ENCODE peak calls at places on chromosomes 7 and 10, in seven cellular contexts. E is neuronal stem cell, T is IMR-90, F is mesenchymal stem cell, X is mesendoderm, A is trophoblast cell, Q is H1. R is an unnamed sample. For H3K79me1 and H3K4me1, the result is how much of the 10 kb centered on the place peaks cover.

GRCh38 chr10:132847856-132848255 is 61.9 kb upstream of the NKX6-2 start:
- DNase-seq in E (no peak), T (no peak), F (no peak), X (no peak), A (no peak), Q (no peak), R (no peak)

GRCh38 chr10:5040781-5041470 is 37.3 kb upstream of the AKR1C2 start:
- DNase-seq in E (no peak), T (peak), F (peak), X (peak), A (no peak), Q (no peak), R (no peak)

GRCh38 chr7:101519324-101520017 is 109.6 kb downstream of the MYL10 start:
- DNase-seq in E (no peak), T (peak), F (peak), X (no peak), A (no peak), Q (no peak), R (no peak)

GRCh38 chr7:155352076-155352752 is 54.5 kb downstream of the INSIG1 start:
- DNase-seq in E (no peak), T (no peak), F (no peak), X (no peak), A (no peak), Q (no peak), R (no peak)

GRCh38 chr7:36965625-36966024 is 241.3 kb upstream of the AOAH start:
- DNase-seq in E (no peak), T (no peak), F (no peak), X (no peak), A (no peak), Q (no peak), R (no peak)

GRCh38 chr10:119511828-119512515 is 30.5 kb downstream of the RGS10 start:
- DNase-seq in E (no peak), T (no peak), F (no peak), X (no peak), A (no peak), Q (no peak), R (no peak)

GRCh38 chr10:71265618-71266146 is 53.3 kb downstream of the UNC5B start:
- DNase-seq in E (no peak), T (no peak), F (no peak), X (no peak), A (no peak), Q (no peak), R (no peak)

GRCh38 chr7:35185908-35186731 is 67.8 kb downstream of the TBX20 start:
- DNase-seq in E (peak), T (peak), F (peak), X (peak), A (peak), Q (peak), R (peak)

GRCh38 chr7:106180721-106181120 is 68.6 kb upstream of the SYPL1 start:
- DNase-seq in E (no peak), T (no peak), F (no peak), X (peak), A (peak), Q (no peak), R (peak)

GRCh38 chr10:56360583-56360966 is 484 bp downstream of the ZWINT start:
- DNase-seq in E (no peak), T (no peak), F (no peak), X (peak), A (peak), Q (no peak), R (no peak)

GRCh38 chr10:116470768-116471415 is 43.2 kb downstream of the PNLIPRP3 start:
- DNase-seq in E (peak), T (no peak), F (no peak), X (peak), A (peak), Q (peak), R (peak)

GRCh38 chr10:33521062-33521461 is 186.6 kb upstream of the NRP1 start:
- DNase-seq in E (no peak), T (no peak), F (peak), X (no peak), A (no peak), Q (no peak), R (no peak)

GRCh38 chr10:50501478-50501877 is 122.3 kb downstream of the SGMS1 start:
- DNase-seq in E (no peak), T (peak), F (peak), X (no peak), A (no peak), Q (no peak), R (no peak)

GRCh38 chr10:95260909-95261552 is 29.8 kb downstream of the PDLIM1 start:
- DNase-seq in E (no peak), T (peak), F (peak), X (peak), A (no peak), Q (peak), R (no peak)

GRCh38 chr10:68869623-68870022 is 31.5 kb upstream of the DDX50 start:
- DNase-seq in E (no peak), T (no peak), F (no peak), X (no peak), A (no peak), Q (no peak), R (no peak)

GRCh38 chr10:19412531-19412930 is 363.9 kb downstream of the MALRD1 start:
- DNase-seq in E (peak), T (peak), F (peak), X (peak), A (peak), Q (no peak), R (no peak)

GRCh38 chr10:71705582-71705981 is 14.0 kb downstream of the C10orf105 start:
- DNase-seq in E (no peak), T (no peak), F (no peak), X (no peak), A (no peak), Q (no peak), R (no peak)

GRCh38 chr7:24899905-24900304 is 80.1 kb downstream of the OSBPL3 start:
- DNase-seq in E (no peak), T (no peak), F (no peak), X (no peak), A (no peak), Q (peak), R (no peak)

GRCh38 chr10:125160856-125161569 is 650 bp upstream of the CTBP2 start:
- DNase-seq in E (peak), T (peak), F (peak), X (peak), A (peak), Q (peak), R (peak)

GRCh38 chr10:14555806-14556205 is 218.9 kb downstream of the FAM107B start:
- DNase-seq in E (no peak), T (no peak), F (no peak), X (peak), A (no peak), Q (no peak), R (peak)

GRCh38 chr7:12630615-12630884 is 56.9 kb upstream of the ARL4A start:
- DNase-seq in E (no peak), T (no peak), F (no peak), X (no peak), A (no peak), Q (no peak), R (no peak)

GRCh38 chr7:43535810-43536585 is 46.9 kb upstream of the STK17A start:
- DNase-seq in E (no peak), T (peak), F (peak), X (no peak), A (no peak), Q (no peak), R (no peak)

DNA sequence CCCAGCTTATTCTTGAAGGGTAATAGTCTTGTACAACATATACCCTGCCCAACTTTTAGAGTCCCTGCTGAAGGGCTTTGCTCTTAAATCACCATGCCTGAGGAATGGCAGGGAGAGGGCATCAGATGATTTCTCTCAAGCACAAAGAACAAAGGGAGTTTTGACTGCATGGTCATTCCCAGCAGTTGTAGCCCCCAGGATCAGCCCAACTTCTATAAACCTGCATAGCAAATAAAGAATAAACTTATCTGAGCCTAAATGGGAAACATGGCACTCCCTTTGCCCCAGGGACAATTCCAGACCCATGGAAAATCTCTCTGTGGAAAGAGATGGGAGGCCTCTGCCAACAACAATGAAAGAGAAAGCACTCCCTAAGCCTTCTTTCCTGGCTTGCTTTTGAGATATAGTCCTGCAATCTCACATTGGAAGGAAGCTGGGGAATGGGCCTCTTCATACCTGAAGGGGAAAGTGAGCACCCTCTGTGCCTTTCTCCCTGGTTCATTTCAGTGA is 18.7 kb downstream of the CADPS2 start:
- DNase-seq in E (no peak), T (no peak), F (no peak), X (no peak), A (no peak), Q (no peak), R (no peak)
- H3K79me1 ChIP-seq in E (under half), T (under half), F (under half), X (under half), A (under half), Q (under half), R (under half)

GRCh38 chr10:63265646-63266207 is 132.6 kb downstream of the NRBF2 start:
- DNase-seq in E (no peak), T (no peak), F (no peak), X (no peak), A (no peak), Q (no peak), R (no peak)

GRCh38 chr10:63262674-63263073 is 129.5 kb downstream of the NRBF2 start:
- DNase-seq in E (no peak), T (no peak), F (no peak), X (no peak), A (no peak), Q (no peak), R (no peak)

GRCh38 chr10:63266337-63267327 is 133.5 kb downstream of the NRBF2 start:
- DNase-seq in E (no peak), T (no peak), F (no peak), X (no peak), A (no peak), Q (no peak), R (no peak)

GRCh38 chr10:63267414-63268138 is 134.4 kb downstream of the NRBF2 start:
- DNase-seq in E (no peak), T (peak), F (peak), X (peak), A (peak), Q (no peak), R (no peak)

DNA sequence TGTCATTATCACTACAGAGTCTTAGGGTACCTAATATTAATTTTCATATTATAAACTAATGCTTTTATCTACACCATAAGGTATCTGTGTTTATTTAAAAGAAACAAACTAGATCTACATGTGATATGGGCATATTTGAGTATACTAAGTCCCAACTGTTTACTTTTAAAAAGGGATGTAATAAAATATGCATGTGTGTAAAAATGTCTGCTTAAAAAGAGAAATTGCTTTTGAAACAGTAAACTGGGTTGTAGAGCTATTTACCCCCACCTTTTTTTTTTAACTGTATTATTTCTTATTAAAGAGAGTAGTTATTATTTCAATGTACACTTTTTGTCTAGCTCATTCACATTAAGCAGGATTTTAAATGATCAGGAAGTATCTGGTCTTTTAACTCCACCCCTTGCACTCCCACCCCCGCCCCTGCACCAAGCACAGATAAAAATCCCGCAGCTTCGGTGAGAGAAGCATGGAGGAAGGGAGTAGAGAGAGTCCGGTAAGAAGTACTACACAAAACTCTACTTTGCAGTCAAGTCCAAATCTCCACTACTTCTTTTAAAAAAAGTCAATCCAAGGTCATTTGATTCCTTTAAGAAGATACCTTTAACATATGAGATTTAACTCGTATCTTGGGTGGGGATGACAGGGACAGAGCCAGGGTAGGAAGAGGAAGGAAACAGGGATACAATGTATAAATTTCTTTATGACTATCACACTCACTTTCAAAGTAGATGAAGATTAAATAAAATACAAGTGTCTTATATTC is 131.9 kb downstream of the NRBF2 start:
- DNase-seq in E (no peak), T (peak), F (peak), X (peak), A (no peak), Q (no peak), R (no peak)
- H3K4me1 ChIP-seq in E (under half), T (under half), F (under half), X (under half), A (under half), Q (under half), R (under half)

GRCh38 chr10:43399911-43400310 is 9.1 kb downstream of the HNRNPF start:
- DNase-seq in E (no peak), T (no peak), F (no peak), X (no peak), A (no peak), Q (no peak), R (no peak)
- H3K79me1 ChIP-seq in E (under half), T (under half), F (under half), X (under half), A (under half), Q (under half), R (under half)

DNA sequence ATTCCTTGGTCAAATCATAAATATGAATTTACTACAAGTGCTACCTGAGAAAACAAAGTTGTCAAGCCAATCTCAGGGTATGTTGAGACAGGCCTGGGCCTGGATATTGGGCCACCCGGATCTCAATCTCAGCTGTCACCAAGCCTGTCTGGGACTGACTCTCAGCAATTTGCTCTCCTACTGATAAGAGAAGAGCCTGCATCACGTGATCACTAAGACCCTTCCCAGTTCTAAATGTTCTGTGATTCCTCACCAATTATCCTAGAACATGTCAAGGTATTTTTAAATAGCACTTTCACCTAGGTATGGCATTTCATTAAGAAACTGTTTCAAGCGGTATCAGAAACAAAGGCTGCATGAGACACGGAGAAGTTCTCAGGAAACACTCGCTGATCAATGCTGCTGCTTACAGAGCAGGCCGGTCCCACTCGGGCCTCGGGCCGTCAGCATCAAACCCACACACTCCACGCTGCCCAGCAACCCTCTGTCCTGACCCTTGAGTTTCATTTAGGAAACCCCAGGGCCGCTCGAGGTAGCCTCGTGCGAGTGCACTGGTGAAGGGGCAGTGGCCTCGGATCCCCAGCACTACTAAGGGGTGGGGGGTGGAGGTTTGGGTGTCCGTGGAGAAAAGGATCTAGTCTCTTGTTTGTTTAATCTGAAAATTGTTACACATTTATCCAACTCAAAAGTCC is 4.1 kb downstream of the KLF6 start:
- DNase-seq in E (no peak), T (peak), F (peak), X (peak), A (peak), Q (no peak), R (peak)
- H3K4me1 ChIP-seq in E (under half), T (under half), F (under half), X (under half), A (under half), Q (under half), R (under half)

DNA sequence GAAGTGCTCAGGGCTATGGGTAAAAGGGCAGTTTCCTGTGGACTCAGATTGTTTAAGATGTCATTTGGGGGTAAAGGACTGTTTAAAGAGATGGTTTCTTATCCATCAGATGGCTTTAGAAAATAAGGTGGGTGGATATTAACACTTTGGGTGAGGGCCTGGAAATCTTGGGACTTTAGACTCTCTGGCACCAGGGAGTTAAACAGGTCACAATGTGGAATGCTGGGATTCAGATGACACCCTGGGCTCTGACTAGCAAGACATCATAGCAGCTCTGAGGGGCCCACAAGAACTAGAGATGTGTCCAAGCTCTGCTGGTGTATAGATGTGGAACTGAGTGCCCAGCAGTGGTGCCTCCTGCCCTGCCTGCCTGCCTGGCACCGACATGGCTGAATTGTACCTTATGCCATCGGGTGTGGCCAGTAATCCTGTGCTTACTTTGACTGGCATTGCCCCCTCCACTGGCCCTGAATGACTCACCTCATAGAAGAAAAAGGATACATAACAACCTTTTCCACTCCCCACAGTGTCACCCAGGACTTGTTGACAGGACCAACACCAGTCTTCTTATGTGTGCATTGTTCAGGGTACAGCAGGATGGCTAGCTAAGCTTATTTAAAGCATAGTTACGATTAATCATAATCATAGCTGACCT is 100.0 kb upstream of the PRR15 start:
- DNase-seq in E (no peak), T (no peak), F (no peak), X (no peak), A (no peak), Q (no peak), R (no peak)
- H3K79me1 ChIP-seq in E (under half), T (under half), F (under half), X (under half), A (under half), Q (under half), R (under half)

GRCh38 chr10:103764296-103765088 is 90.9 kb downstream of the SH3PXD2A start:
- DNase-seq in E (no peak), T (no peak), F (no peak), X (no peak), A (no peak), Q (no peak), R (no peak)

GRCh38 chr10:103765168-103765567 is 90.2 kb downstream of the SH3PXD2A start:
- DNase-seq in E (no peak), T (peak), F (peak), X (no peak), A (no peak), Q (no peak), R (no peak)

GRCh38 chr10:103762166-103762565 is 93.2 kb downstream of the SH3PXD2A start:
- DNase-seq in E (no peak), T (no peak), F (no peak), X (no peak), A (no peak), Q (no peak), R (no peak)

GRCh38 chr10:103762924-103763323 is 92.5 kb downstream of the SH3PXD2A start:
- DNase-seq in E (no peak), T (no peak), F (no peak), X (no peak), A (no peak), Q (no peak), R (no peak)

DNA sequence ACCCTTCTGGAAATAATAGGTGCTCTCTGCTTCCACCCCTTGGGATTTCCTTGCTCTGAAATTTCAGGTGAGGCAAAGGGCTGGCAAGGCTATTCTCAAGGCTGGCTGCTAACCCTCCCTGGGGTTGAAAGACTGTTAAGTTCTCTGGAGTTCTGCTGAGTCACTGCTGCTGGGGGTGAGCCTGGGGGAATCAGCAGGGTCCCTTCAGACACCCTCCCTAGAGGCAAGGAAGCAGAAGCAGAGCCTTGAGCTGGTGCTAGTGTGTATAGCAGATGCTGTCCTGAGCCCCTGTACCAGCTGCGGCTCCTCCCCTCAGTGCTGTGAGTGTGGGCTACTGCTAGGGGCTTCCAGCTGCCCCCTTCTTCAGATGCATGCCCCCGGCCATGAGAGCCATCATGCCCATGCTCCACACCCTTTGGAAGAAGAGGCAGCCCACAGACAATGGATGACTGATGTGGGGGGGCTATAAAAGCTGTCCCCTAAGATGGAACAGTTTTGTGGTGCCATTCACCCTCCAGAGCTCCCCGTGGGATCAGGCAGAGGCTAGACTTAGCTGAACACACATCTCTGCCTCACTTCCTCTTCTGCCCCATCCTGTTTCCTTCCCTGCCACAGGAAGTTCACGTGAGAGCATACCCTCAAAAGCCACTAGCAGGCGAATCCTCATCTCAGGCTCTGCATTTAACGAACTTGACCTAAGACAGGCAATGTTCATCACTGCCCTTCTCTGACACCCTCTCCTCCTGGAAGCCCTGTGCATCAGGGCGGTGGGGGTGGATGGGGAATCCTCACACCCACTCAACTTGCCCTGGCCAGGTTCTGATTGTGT is 91.8 kb downstream of the SH3PXD2A start:
- DNase-seq in E (no peak), T (peak), F (peak), X (peak), A (no peak), Q (no peak), R (no peak)
- H3K4me1 ChIP-seq in E (under half), T (under half), F (under half), X (under half), A (under half), Q (under half), R (under half)

GRCh38 chr7:98628418-98628817 is 11.3 kb downstream of the NPTX2 start:
- DNase-seq in E (no peak), T (no peak), F (no peak), X (no peak), A (no peak), Q (no peak), R (no peak)

GRCh38 chr7:98627062-98627790 is 10.1 kb downstream of the NPTX2 start:
- DNase-seq in E (no peak), T (no peak), F (no peak), X (no peak), A (no peak), Q (no peak), R (no peak)

GRCh38 chr7:98628916-98629525 is 11.9 kb downstream of the NPTX2 start:
- DNase-seq in E (peak), T (no peak), F (no peak), X (no peak), A (no peak), Q (no peak), R (no peak)

GRCh38 chr7:98630149-98630548 is 13.1 kb downstream of the NPTX2 start:
- DNase-seq in E (no peak), T (no peak), F (no peak), X (no peak), A (no peak), Q (no peak), R (no peak)

GRCh38 chr7:98630770-98631169 is 13.7 kb downstream of the NPTX2 start:
- DNase-seq in E (no peak), T (no peak), F (no peak), X (no peak), A (no peak), Q (no peak), R (no peak)
- H3K79me1 ChIP-seq in E (under half), T (under half), F (under half), X (under half), A (under half), Q (under half), R (under half)